ENCODE peak calls at places on chromosomes 6 and 20, in four cellular contexts. M is ovary, L is HCT116, G is esophagus squamous epithelium. S is an unnamed sample.

GRCh38 chr20:45704969-45705637 is at the start of gene WFDC10B:
- DNase-seq in G (no peak), L (no peak), M (no peak), S (no peak)

GRCh38 chr6:122735618-122736017 is 43.9 kb upstream of the FABP7 start:
- DNase-seq in L (no peak), G (no peak), M (no peak), S (no peak)

GRCh38 chr6:24899647-24900325 is 36.0 kb downstream of the RIPOR2 start:
- DNase-seq in M (no peak), G (no peak), L (no peak), S (no peak)

GRCh38 chr6:91704531-91704930 is 1117.7 kb upstream of the MAP3K7 start:
- DNase-seq in L (no peak), M (no peak), G (no peak), S (no peak)

GRCh38 chr6:107386340-107386739 is 73.0 kb downstream of the PDSS2 start:
- DNase-seq in M (no peak), G (no peak), L (no peak), S (no peak)

GRCh38 chr6:165376100-165376499 is 66.7 kb upstream of the C6orf118 start:
- DNase-seq in G (no peak), M (no peak), L (no peak), S (no peak)

GRCh38 chr6:120005292-120005976 is 655.9 kb upstream of the MAN1A1 start:
- DNase-seq in L (no peak), M (no peak), G (no peak), S (no peak)

GRCh38 chr6:142856857-142857608 is 87.9 kb downstream of the HIVEP2 start:
- DNase-seq in G (no peak), M (no peak), L (no peak), S (no peak)

GRCh38 chr6:75213112-75213511 is 7.3 kb upstream of the COL12A1 start:
- DNase-seq in G (no peak), M (no peak), L (no peak), S (no peak)

GRCh38 chr20:37389844-37390275 is 43.9 kb downstream of the SRC start:
- DNase-seq in M (no peak), L (no peak), G (no peak), S (no peak)

GRCh38 chr6:113120214-113120576 is 737.0 kb upstream of the MARCKS start:
- DNase-seq in M (no peak), L (peak; percentile 86), G (no peak), S (no peak)

GRCh38 chr20:33442136-33443005 is 1.2 kb downstream of the SNTA1 start:
- DNase-seq in M (no peak), L (no peak), G (no peak), S (no peak)

GRCh38 chr6:66558189-66558588 is 851.2 kb upstream of the EYS start:
- DNase-seq in M (no peak), L (no peak), G (no peak), S (no peak)

GRCh38 chr6:36594816-36595167 is 630 bp downstream of the SRSF3 start:
- DNase-seq in L (no peak), G (no peak), M (peak; percentile 13), S (no peak)

GRCh38 chr6:7115452-7116223 is 7.9 kb downstream of the RREB1 start:
- DNase-seq in M (no peak), L (no peak), G (no peak), S (no peak)

GRCh38 chr6:10383312-10384063 is 31.4 kb downstream of the TFAP2A start:
- DNase-seq in M (no peak), G (no peak), L (peak; percentile 13), S (no peak)

GRCh38 chr6:3316818-3317217 is 58.1 kb downstream of the PSMG4 start:
- DNase-seq in M (no peak), L (no peak), G (no peak), S (no peak)

GRCh38 chr6:153425536-153425935 is 294.5 kb upstream of the RGS17 start:
- DNase-seq in G (no peak), M (no peak), L (no peak), S (no peak)

GRCh38 chr20:17743677-17744076 is 43.9 kb downstream of the BANF2 start:
- DNase-seq in G (no peak), M (no peak), L (no peak), S (no peak)

GRCh38 chr20:46931699-46932098 is 37.1 kb downstream of the EYA2 start:
- DNase-seq in G (no peak), L (no peak), M (no peak), S (no peak)

GRCh38 chr6:93550551-93551276 is 131.4 kb upstream of the EPHA7 start:
- DNase-seq in M (no peak), G (no peak), L (no peak), S (no peak)

GRCh38 chr6:56361812-56362211 is 114.4 kb upstream of the COL21A1 start:
- DNase-seq in L (no peak), G (no peak), M (no peak), S (no peak)
- TF ChIP-seq POLR2A in L (no peak), G (no peak), M (no peak), S (no peak)

GRCh38 chr20:7926767-7927166 is 13.5 kb downstream of the HAO1 start:
- DNase-seq in L (peak; percentile 12), M (no peak), G (no peak), S (no peak)
- TF ChIP-seq CTCF in L (peak; percentile 62), M (no peak), G (peak; percentile 10), S (peak; percentile 10)

DNA sequence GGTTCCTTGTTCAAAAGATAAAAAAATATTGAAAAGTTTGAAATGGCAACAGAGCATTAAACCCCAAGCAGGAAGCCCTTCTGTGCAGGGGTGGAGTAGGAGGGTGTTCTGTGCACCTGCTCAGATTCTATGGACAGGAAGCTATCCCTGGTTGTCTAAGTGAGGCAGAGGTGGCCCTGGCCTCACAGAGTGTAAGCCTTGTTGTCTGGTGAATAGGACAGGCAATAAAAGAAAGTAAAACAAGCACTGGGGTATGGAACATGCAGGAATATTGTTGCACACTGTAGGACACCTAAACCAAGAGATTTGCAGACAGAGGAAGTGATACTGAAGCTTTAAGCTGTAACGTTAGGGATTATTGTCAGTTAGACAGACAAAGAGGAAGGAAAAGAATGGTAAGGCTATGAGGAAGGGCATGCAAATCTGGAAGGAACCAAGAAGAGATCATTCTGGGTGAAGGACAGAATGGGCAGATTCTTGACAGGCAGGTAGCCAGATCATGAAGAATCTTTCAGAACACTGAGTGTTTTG is 66.8 kb downstream of the TBC1D7 start:
- DNase-seq in M (no peak), G (no peak), L (no peak), S (no peak)
- TF ChIP-seq POLR2A in M (no peak), G (no peak), L (no peak), S (no peak)

DNA sequence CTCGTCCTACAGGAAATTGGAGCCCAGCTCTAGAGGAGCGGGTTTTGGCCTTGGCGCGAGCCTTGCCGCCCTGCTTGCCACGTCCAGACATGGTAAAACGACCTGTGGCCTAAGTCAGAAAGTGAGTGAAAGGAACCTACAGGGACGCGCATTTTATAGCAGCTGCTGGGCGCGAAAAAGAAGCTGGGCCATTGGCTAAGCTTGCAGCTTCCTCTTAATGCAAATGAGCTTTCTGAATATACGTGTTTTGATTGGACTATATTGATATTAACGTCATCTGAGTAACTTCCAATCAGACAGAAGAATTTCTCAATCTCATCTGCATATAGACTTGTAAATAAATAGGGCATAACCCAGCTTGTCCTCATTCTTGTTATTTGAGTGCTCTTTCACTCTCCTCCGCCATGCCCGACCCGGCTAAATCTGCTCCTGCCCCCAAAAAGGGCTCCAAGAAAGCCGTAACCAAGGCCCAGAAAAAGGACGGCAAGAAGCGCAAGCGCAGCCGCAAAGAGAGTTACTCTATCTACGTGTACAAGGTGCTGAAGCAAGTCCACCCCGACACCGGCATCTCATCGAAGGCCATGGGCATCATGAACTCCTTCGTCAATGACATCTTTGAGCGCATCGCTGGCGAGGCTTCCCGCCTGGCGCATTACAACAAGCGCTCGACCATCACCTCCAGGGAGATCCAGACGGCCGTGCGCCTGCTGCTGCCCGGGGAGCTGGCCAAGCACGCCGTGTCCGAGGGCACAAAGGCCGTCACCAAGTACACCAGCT is 18.9 kb downstream of the OR2B2 start:
- DNase-seq in G (peak; percentile 31), M (peak; percentile 38), L (peak; percentile 99), S (peak; percentile 94)
- TF ChIP-seq CTCF in G (no peak), M (no peak), L (no peak), S (no peak)